ENCODE peak calls at places on chromosomes 2 and 18, in seven cellular contexts. One of them, this sample, is unnamed.
A peak's percentile ranks its signal among the peaks of the same experiment; 100 is the strongest.

GRCh38 chr2:163774862-163775261 is 39.1 kb upstream of the FIGN start:
- DNase-seq in body of pancreas: no peak
- DNase-seq in activated B cell treated with CpG ODN at 0.5 μM for 24 hours: no peak
- DNase-seq in endothelial cell of umbilical vein: peak; percentile 51
- DNase-seq in foreskin keratinocyte: peak; percentile 90
- DNase-seq in type B pancreatic cell: no peak
- DNase-seq in progenitor cell of endocrine pancreas: no peak
- DNase-seq in this sample: no peak

GRCh38 chr2:109435866-109436634 is 177.7 kb downstream of the SEPTIN10 start:
- DNase-seq in activated B cell treated with CpG ODN at 0.5 μM for 24 hours: no peak
- DNase-seq in body of pancreas: no peak
- DNase-seq in foreskin keratinocyte: no peak
- DNase-seq in type B pancreatic cell: no peak
- DNase-seq in progenitor cell of endocrine pancreas: no peak
- DNase-seq in endothelial cell of umbilical vein: no peak
- DNase-seq in this sample: no peak

GRCh38 chr2:240095556-240096523 is 40.3 kb downstream of the COPS9 start:
- DNase-seq in type B pancreatic cell: no peak
- DNase-seq in foreskin keratinocyte: no peak
- DNase-seq in body of pancreas: no peak
- DNase-seq in progenitor cell of endocrine pancreas: no peak
- DNase-seq in activated B cell treated with CpG ODN at 0.5 μM for 24 hours: no peak
- DNase-seq in endothelial cell of umbilical vein: no peak
- DNase-seq in this sample: no peak

GRCh38 chr2:210655229-210655628 is 98.8 kb downstream of the CPS1 start:
- DNase-seq in body of pancreas: no peak
- DNase-seq in progenitor cell of endocrine pancreas: no peak
- DNase-seq in endothelial cell of umbilical vein: no peak
- DNase-seq in activated B cell treated with CpG ODN at 0.5 μM for 24 hours: no peak
- DNase-seq in foreskin keratinocyte: no peak
- DNase-seq in type B pancreatic cell: no peak
- DNase-seq in this sample: no peak

GRCh38 chr2:119849838-119850565 is 90.3 kb downstream of the PTPN4 start:
- DNase-seq in type B pancreatic cell: no peak
- DNase-seq in body of pancreas: no peak
- DNase-seq in progenitor cell of endocrine pancreas: no peak
- DNase-seq in activated B cell treated with CpG ODN at 0.5 μM for 24 hours: no peak
- DNase-seq in foreskin keratinocyte: peak; percentile 82
- DNase-seq in endothelial cell of umbilical vein: no peak
- DNase-seq in this sample: no peak

GRCh38 chr2:24471662-24472061 is 19.4 kb upstream of the NCOA1 start:
- DNase-seq in progenitor cell of endocrine pancreas: no peak
- DNase-seq in type B pancreatic cell: no peak
- DNase-seq in endothelial cell of umbilical vein: no peak
- DNase-seq in body of pancreas: no peak
- DNase-seq in activated B cell treated with CpG ODN at 0.5 μM for 24 hours: no peak
- DNase-seq in foreskin keratinocyte: no peak
- DNase-seq in this sample: no peak

GRCh38 chr18:65786400-65786948 is 35.7 kb downstream of the CDH7 start:
- DNase-seq in progenitor cell of endocrine pancreas: no peak
- DNase-seq in type B pancreatic cell: no peak
- DNase-seq in activated B cell treated with CpG ODN at 0.5 μM for 24 hours: no peak
- DNase-seq in endothelial cell of umbilical vein: no peak
- DNase-seq in foreskin keratinocyte: no peak
- DNase-seq in body of pancreas: no peak
- DNase-seq in this sample: no peak

GRCh38 chr2:127074358-127074757 is 32.6 kb downstream of the BIN1 start:
- DNase-seq in activated B cell treated with CpG ODN at 0.5 μM for 24 hours: no peak
- DNase-seq in type B pancreatic cell: no peak
- DNase-seq in progenitor cell of endocrine pancreas: no peak
- DNase-seq in foreskin keratinocyte: no peak
- DNase-seq in body of pancreas: no peak
- DNase-seq in endothelial cell of umbilical vein: no peak
- DNase-seq in this sample: no peak

GRCh38 chr2:36672199-36672598 is 24.3 kb upstream of the VIT start:
- DNase-seq in type B pancreatic cell: no peak
- DNase-seq in endothelial cell of umbilical vein: peak; percentile 60
- DNase-seq in activated B cell treated with CpG ODN at 0.5 μM for 24 hours: no peak
- DNase-seq in body of pancreas: no peak
- DNase-seq in foreskin keratinocyte: no peak
- DNase-seq in progenitor cell of endocrine pancreas: no peak
- DNase-seq in this sample: no peak

GRCh38 chr2:84832772-84833461 is 48.0 kb downstream of the TRABD2A start:
- DNase-seq in activated B cell treated with CpG ODN at 0.5 μM for 24 hours: peak; percentile 25
- DNase-seq in body of pancreas: no peak
- DNase-seq in endothelial cell of umbilical vein: no peak
- DNase-seq in foreskin keratinocyte: no peak
- DNase-seq in type B pancreatic cell: no peak
- DNase-seq in progenitor cell of endocrine pancreas: no peak
- DNase-seq in this sample: no peak

GRCh38 chr2:189076131-189076530 is 102.0 kb downstream of the COL3A1 start:
- DNase-seq in progenitor cell of endocrine pancreas: no peak
- DNase-seq in type B pancreatic cell: no peak
- DNase-seq in foreskin keratinocyte: no peak
- DNase-seq in body of pancreas: no peak
- DNase-seq in endothelial cell of umbilical vein: no peak
- DNase-seq in activated B cell treated with CpG ODN at 0.5 μM for 24 hours: no peak
- DNase-seq in this sample: no peak

GRCh38 chr2:45184606-45185005 is 175.4 kb upstream of the SIX2 start:
- DNase-seq in progenitor cell of endocrine pancreas: no peak
- DNase-seq in foreskin keratinocyte: peak; percentile 69
- DNase-seq in activated B cell treated with CpG ODN at 0.5 μM for 24 hours: no peak
- DNase-seq in type B pancreatic cell: no peak
- DNase-seq in endothelial cell of umbilical vein: no peak
- DNase-seq in body of pancreas: no peak
- DNase-seq in this sample: no peak

GRCh38 chr2:236665572-236666118 is 96.0 kb downstream of the ACKR3 start:
- DNase-seq in body of pancreas: no peak
- DNase-seq in type B pancreatic cell: no peak
- DNase-seq in endothelial cell of umbilical vein: no peak
- DNase-seq in foreskin keratinocyte: no peak
- DNase-seq in activated B cell treated with CpG ODN at 0.5 μM for 24 hours: no peak
- DNase-seq in progenitor cell of endocrine pancreas: no peak
- DNase-seq in this sample: no peak

GRCh38 chr18:77063256-77063655 is 69.3 kb downstream of the MBP start:
- DNase-seq in progenitor cell of endocrine pancreas: no peak
- DNase-seq in endothelial cell of umbilical vein: no peak
- DNase-seq in type B pancreatic cell: no peak
- DNase-seq in body of pancreas: no peak
- DNase-seq in activated B cell treated with CpG ODN at 0.5 μM for 24 hours: peak; percentile 59
- DNase-seq in foreskin keratinocyte: peak; percentile 81
- DNase-seq in this sample: no peak

GRCh38 chr2:108615480-108616090 is 81.3 kb downstream of the LIMS1 start:
- DNase-seq in progenitor cell of endocrine pancreas: no peak
- DNase-seq in type B pancreatic cell: no peak
- DNase-seq in body of pancreas: no peak
- DNase-seq in endothelial cell of umbilical vein: no peak
- DNase-seq in foreskin keratinocyte: no peak
- DNase-seq in activated B cell treated with CpG ODN at 0.5 μM for 24 hours: no peak
- DNase-seq in this sample: no peak

GRCh38 chr2:222677981-222678380 is 6.5 kb downstream of the MOGAT1 start:
- DNase-seq in progenitor cell of endocrine pancreas: no peak
- DNase-seq in endothelial cell of umbilical vein: no peak
- DNase-seq in activated B cell treated with CpG ODN at 0.5 μM for 24 hours: no peak
- DNase-seq in body of pancreas: no peak
- DNase-seq in type B pancreatic cell: no peak
- DNase-seq in foreskin keratinocyte: no peak
- DNase-seq in this sample: no peak

GRCh38 chr2:134253804-134254203 is at the start of gene MGAT5:
- DNase-seq in body of pancreas: peak; percentile 65
- DNase-seq in foreskin keratinocyte: no peak
- DNase-seq in progenitor cell of endocrine pancreas: no peak
- DNase-seq in type B pancreatic cell: no peak
- DNase-seq in activated B cell treated with CpG ODN at 0.5 μM for 24 hours: no peak
- DNase-seq in endothelial cell of umbilical vein: no peak
- DNase-seq in this sample: no peak

GRCh38 chr18:46250084-46250811 is 146.1 kb downstream of the HAUS1 start:
- DNase-seq in foreskin keratinocyte: peak; percentile 94
- DNase-seq in endothelial cell of umbilical vein: peak; percentile 76
- DNase-seq in body of pancreas: peak; percentile 20
- DNase-seq in activated B cell treated with CpG ODN at 0.5 μM for 24 hours: no peak
- DNase-seq in type B pancreatic cell: no peak
- DNase-seq in progenitor cell of endocrine pancreas: no peak
- DNase-seq in this sample: no peak

GRCh38 chr18:67845035-67845434 is 328.5 kb upstream of the DSEL start:
- DNase-seq in progenitor cell of endocrine pancreas: no peak
- DNase-seq in body of pancreas: no peak
- DNase-seq in activated B cell treated with CpG ODN at 0.5 μM for 24 hours: no peak
- DNase-seq in endothelial cell of umbilical vein: peak; percentile 2
- DNase-seq in type B pancreatic cell: no peak
- DNase-seq in foreskin keratinocyte: no peak
- DNase-seq in this sample: no peak

GRCh38 chr2:240327566-240327965 is 107.9 kb upstream of the GPC1 start:
- DNase-seq in type B pancreatic cell: peak; percentile 37
- DNase-seq in activated B cell treated with CpG ODN at 0.5 μM for 24 hours: no peak
- DNase-seq in progenitor cell of endocrine pancreas: no peak
- DNase-seq in foreskin keratinocyte: no peak
- DNase-seq in body of pancreas: no peak
- DNase-seq in endothelial cell of umbilical vein: no peak
- DNase-seq in this sample: no peak

GRCh38 chr2:198144621-198145020 is 340.2 kb downstream of the PLCL1 start:
- DNase-seq in progenitor cell of endocrine pancreas: no peak
- DNase-seq in activated B cell treated with CpG ODN at 0.5 μM for 24 hours: no peak
- DNase-seq in type B pancreatic cell: no peak
- DNase-seq in foreskin keratinocyte: no peak
- DNase-seq in body of pancreas: no peak
- DNase-seq in endothelial cell of umbilical vein: no peak
- DNase-seq in this sample: no peak

GRCh38 chr2:80968450-80968849 is 663.9 kb upstream of the LRRTM1 start:
- DNase-seq in body of pancreas: no peak
- DNase-seq in activated B cell treated with CpG ODN at 0.5 μM for 24 hours: no peak
- DNase-seq in type B pancreatic cell: no peak
- DNase-seq in endothelial cell of umbilical vein: no peak
- DNase-seq in foreskin keratinocyte: no peak
- DNase-seq in progenitor cell of endocrine pancreas: no peak
- DNase-seq in this sample: no peak
- TF ChIP-seq CTCF in body of pancreas: no peak
- TF ChIP-seq CTCF in activated B cell treated with CpG ODN at 0.5 μM for 24 hours: no peak
- TF ChIP-seq CTCF in type B pancreatic cell: no peak
- TF ChIP-seq CTCF in endothelial cell of umbilical vein: no peak
- TF ChIP-seq CTCF in foreskin keratinocyte: no peak
- TF ChIP-seq CTCF in progenitor cell of endocrine pancreas: no peak
- TF ChIP-seq CTCF in this sample: no peak

GRCh38 chr2:238684362-238685326 is 163.2 kb upstream of the TWIST2 start:
- DNase-seq in body of pancreas: no peak
- DNase-seq in progenitor cell of endocrine pancreas: no peak
- DNase-seq in foreskin keratinocyte: peak; percentile 99
- DNase-seq in endothelial cell of umbilical vein: peak; percentile 16
- DNase-seq in activated B cell treated with CpG ODN at 0.5 μM for 24 hours: no peak
- DNase-seq in type B pancreatic cell: no peak
- DNase-seq in this sample: no peak

GRCh38 chr2:238686223-238686622 is 161.7 kb upstream of the TWIST2 start:
- DNase-seq in activated B cell treated with CpG ODN at 0.5 μM for 24 hours: no peak
- DNase-seq in foreskin keratinocyte: no peak
- DNase-seq in progenitor cell of endocrine pancreas: no peak
- DNase-seq in endothelial cell of umbilical vein: no peak
- DNase-seq in type B pancreatic cell: no peak
- DNase-seq in body of pancreas: no peak
- DNase-seq in this sample: no peak

GRCh38 chr2:238685327-238685709 is 162.6 kb upstream of the TWIST2 start:
- DNase-seq in type B pancreatic cell: no peak
- DNase-seq in progenitor cell of endocrine pancreas: no peak
- DNase-seq in endothelial cell of umbilical vein: no peak
- DNase-seq in body of pancreas: no peak
- DNase-seq in activated B cell treated with CpG ODN at 0.5 μM for 24 hours: no peak
- DNase-seq in foreskin keratinocyte: no peak
- DNase-seq in this sample: no peak

GRCh38 chr2:238688197-238689153 is 159.4 kb upstream of the TWIST2 start:
- DNase-seq in foreskin keratinocyte: no peak
- DNase-seq in body of pancreas: no peak
- DNase-seq in activated B cell treated with CpG ODN at 0.5 μM for 24 hours: no peak
- DNase-seq in endothelial cell of umbilical vein: no peak
- DNase-seq in progenitor cell of endocrine pancreas: no peak
- DNase-seq in type B pancreatic cell: no peak
- DNase-seq in this sample: no peak

DNA sequence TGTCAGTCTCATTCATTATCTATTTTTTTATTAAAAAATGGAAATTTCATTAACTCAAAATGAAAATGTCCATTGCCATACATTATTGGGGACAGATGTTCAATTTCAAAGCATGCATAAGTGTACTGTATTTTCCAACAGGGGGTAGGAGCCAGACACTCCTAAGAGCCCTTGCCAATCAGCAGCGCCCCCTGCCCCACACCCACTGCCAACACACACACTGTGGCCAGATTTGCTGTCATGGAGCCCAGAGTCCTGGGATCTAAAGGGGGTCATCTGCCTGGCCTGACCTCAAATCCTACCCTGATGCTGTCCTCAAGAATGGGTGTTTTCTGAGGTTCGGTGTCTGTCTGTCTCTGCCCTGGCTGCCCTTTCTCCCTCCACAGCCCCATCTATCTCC is 162.2 kb upstream of the TWIST2 start:
- DNase-seq in body of pancreas: no peak
- DNase-seq in progenitor cell of endocrine pancreas: no peak
- DNase-seq in type B pancreatic cell: no peak
- DNase-seq in foreskin keratinocyte: no peak
- DNase-seq in endothelial cell of umbilical vein: no peak
- DNase-seq in activated B cell treated with CpG ODN at 0.5 μM for 24 hours: no peak
- DNase-seq in this sample: no peak
- TF ChIP-seq CTCF in body of pancreas: no peak
- TF ChIP-seq CTCF in progenitor cell of endocrine pancreas: peak; percentile 14
- TF ChIP-seq CTCF in type B pancreatic cell: no peak
- TF ChIP-seq CTCF in foreskin keratinocyte: peak; percentile 23
- TF ChIP-seq CTCF in endothelial cell of umbilical vein: no peak
- TF ChIP-seq CTCF in activated B cell treated with CpG ODN at 0.5 μM for 24 hours: no peak
- TF ChIP-seq CTCF in this sample: no peak

GRCh38 chr2:146235158-146235557 is 1609.7 kb upstream of the ACVR2A start:
- DNase-seq in foreskin keratinocyte: no peak
- DNase-seq in body of pancreas: no peak
- DNase-seq in activated B cell treated with CpG ODN at 0.5 μM for 24 hours: no peak
- DNase-seq in endothelial cell of umbilical vein: no peak
- DNase-seq in progenitor cell of endocrine pancreas: no peak
- DNase-seq in type B pancreatic cell: no peak
- DNase-seq in this sample: no peak

GRCh38 chr2:146241023-146241422 is 1603.8 kb upstream of the ACVR2A start:
- DNase-seq in endothelial cell of umbilical vein: no peak
- DNase-seq in foreskin keratinocyte: no peak
- DNase-seq in activated B cell treated with CpG ODN at 0.5 μM for 24 hours: no peak
- DNase-seq in body of pancreas: no peak
- DNase-seq in progenitor cell of endocrine pancreas: no peak
- DNase-seq in type B pancreatic cell: no peak
- DNase-seq in this sample: no peak

GRCh38 chr2:146238254-146238961 is 1606.4 kb upstream of the ACVR2A start:
- DNase-seq in activated B cell treated with CpG ODN at 0.5 μM for 24 hours: no peak
- DNase-seq in endothelial cell of umbilical vein: no peak
- DNase-seq in body of pancreas: no peak
- DNase-seq in foreskin keratinocyte: no peak
- DNase-seq in progenitor cell of endocrine pancreas: no peak
- DNase-seq in type B pancreatic cell: no peak
- DNase-seq in this sample: no peak

GRCh38 chr2:146240376-146240775 is 1604.5 kb upstream of the ACVR2A start:
- DNase-seq in body of pancreas: no peak
- DNase-seq in endothelial cell of umbilical vein: no peak
- DNase-seq in type B pancreatic cell: no peak
- DNase-seq in activated B cell treated with CpG ODN at 0.5 μM for 24 hours: no peak
- DNase-seq in foreskin keratinocyte: no peak
- DNase-seq in progenitor cell of endocrine pancreas: no peak
- DNase-seq in this sample: no peak

GRCh38 chr2:146239392-146240135 is 1605.3 kb upstream of the ACVR2A start:
- DNase-seq in foreskin keratinocyte: no peak
- DNase-seq in type B pancreatic cell: no peak
- DNase-seq in progenitor cell of endocrine pancreas: no peak
- DNase-seq in activated B cell treated with CpG ODN at 0.5 μM for 24 hours: no peak
- DNase-seq in body of pancreas: no peak
- DNase-seq in endothelial cell of umbilical vein: no peak
- DNase-seq in this sample: no peak
- TF ChIP-seq CTCF in foreskin keratinocyte: no peak
- TF ChIP-seq CTCF in type B pancreatic cell: no peak
- TF ChIP-seq CTCF in progenitor cell of endocrine pancreas: no peak
- TF ChIP-seq CTCF in activated B cell treated with CpG ODN at 0.5 μM for 24 hours: no peak
- TF ChIP-seq CTCF in body of pancreas: no peak
- TF ChIP-seq CTCF in endothelial cell of umbilical vein: no peak
- TF ChIP-seq CTCF in this sample: no peak

GRCh38 chr2:14944562-14945346 is 312.2 kb downstream of the LRATD1 start:
- DNase-seq in endothelial cell of umbilical vein: no peak
- DNase-seq in foreskin keratinocyte: no peak
- DNase-seq in body of pancreas: peak; percentile 43
- DNase-seq in progenitor cell of endocrine pancreas: no peak
- DNase-seq in type B pancreatic cell: no peak
- DNase-seq in activated B cell treated with CpG ODN at 0.5 μM for 24 hours: no peak
- DNase-seq in this sample: no peak
- TF ChIP-seq CTCF in endothelial cell of umbilical vein: no peak
- TF ChIP-seq CTCF in foreskin keratinocyte: peak; percentile 69
- TF ChIP-seq CTCF in body of pancreas: peak; percentile 62
- TF ChIP-seq CTCF in progenitor cell of endocrine pancreas: peak; percentile 44
- TF ChIP-seq CTCF in type B pancreatic cell: peak; percentile 61
- TF ChIP-seq CTCF in activated B cell treated with CpG ODN at 0.5 μM for 24 hours: no peak
- TF ChIP-seq CTCF in this sample: peak; percentile 58